ENCODE peak calls at places on chromosomes 5 and 9, in eight cellular contexts. One of them, this sample, is unnamed.

GRCh38 chr5:95959051-95959963 is 2.3 kb downstream of the ELL2 start:
- DNase-seq in amygdala: no peak
- DNase-seq in EL: peak
- DNase-seq in iPS-NIHi11: peak
- DNase-seq in occipital lobe: peak
- DNase-seq in AG09319: no peak
- DNase-seq in GM19239: no peak
- DNase-seq in left colon: no peak
- DNase-seq in this sample: no peak

GRCh38 chr9:134175808-134176598 is 11.6 kb upstream of the RNU6ATAC start:
- DNase-seq in amygdala: no peak
- DNase-seq in EL: no peak
- DNase-seq in iPS-NIHi11: no peak
- DNase-seq in occipital lobe: no peak
- DNase-seq in AG09319: no peak
- DNase-seq in GM19239: no peak
- DNase-seq in left colon: no peak
- DNase-seq in this sample: no peak

GRCh38 chr5:155530046-155530445 is 516.5 kb downstream of the KIF4B start:
- DNase-seq in amygdala: no peak
- DNase-seq in EL: no peak
- DNase-seq in iPS-NIHi11: no peak
- DNase-seq in occipital lobe: no peak
- DNase-seq in AG09319: no peak
- DNase-seq in GM19239: no peak
- DNase-seq in left colon: no peak
- DNase-seq in this sample: no peak

GRCh38 chr9:38061326-38061947 is 7.6 kb downstream of the SHB start:
- DNase-seq in amygdala: no peak
- DNase-seq in EL: no peak
- DNase-seq in iPS-NIHi11: no peak
- DNase-seq in occipital lobe: no peak
- DNase-seq in AG09319: no peak
- DNase-seq in GM19239: peak
- DNase-seq in left colon: no peak
- DNase-seq in this sample: no peak

GRCh38 chr5:74316064-74316586 is 324.4 kb downstream of the ENC1 start:
- DNase-seq in amygdala: no peak
- DNase-seq in EL: peak
- DNase-seq in iPS-NIHi11: peak
- DNase-seq in occipital lobe: no peak
- DNase-seq in AG09319: peak
- DNase-seq in GM19239: no peak
- DNase-seq in left colon: no peak
- DNase-seq in this sample: no peak

GRCh38 chr9:34430843-34431437 is 27.4 kb downstream of the FAM219A start:
- DNase-seq in amygdala: no peak
- DNase-seq in EL: peak
- DNase-seq in iPS-NIHi11: peak
- DNase-seq in occipital lobe: peak
- DNase-seq in AG09319: peak
- DNase-seq in GM19239: no peak
- DNase-seq in left colon: no peak
- DNase-seq in this sample: peak

GRCh38 chr9:83526901-83527300 is 11.3 kb downstream of the FRMD3 start:
- DNase-seq in amygdala: no peak
- DNase-seq in EL: no peak
- DNase-seq in iPS-NIHi11: peak
- DNase-seq in occipital lobe: no peak
- DNase-seq in AG09319: no peak
- DNase-seq in GM19239: no peak
- DNase-seq in left colon: no peak
- DNase-seq in this sample: no peak

GRCh38 chr9:95552814-95553546 is 36.2 kb upstream of the PTCH1 start:
- DNase-seq in amygdala: no peak
- DNase-seq in EL: no peak
- DNase-seq in iPS-NIHi11: peak
- DNase-seq in occipital lobe: no peak
- DNase-seq in AG09319: no peak
- DNase-seq in GM19239: no peak
- DNase-seq in left colon: no peak
- DNase-seq in this sample: no peak

GRCh38 chr9:113875917-113876805 is at the start of gene ZNF618:
- DNase-seq in amygdala: no peak
- DNase-seq in EL: peak
- DNase-seq in iPS-NIHi11: peak
- DNase-seq in occipital lobe: no peak
- DNase-seq in AG09319: no peak
- DNase-seq in GM19239: peak
- DNase-seq in left colon: no peak
- DNase-seq in this sample: no peak

GRCh38 chr9:3262831-3263544 is 262.8 kb downstream of the RFX3 start:
- DNase-seq in amygdala: no peak
- DNase-seq in EL: no peak
- DNase-seq in iPS-NIHi11: no peak
- DNase-seq in occipital lobe: no peak
- DNase-seq in AG09319: no peak
- DNase-seq in GM19239: no peak
- DNase-seq in left colon: no peak
- DNase-seq in this sample: no peak

GRCh38 chr5:94545870-94546625 is 72.4 kb downstream of the KIAA0825 start:
- DNase-seq in amygdala: no peak
- DNase-seq in EL: no peak
- DNase-seq in iPS-NIHi11: no peak
- DNase-seq in occipital lobe: no peak
- DNase-seq in AG09319: no peak
- DNase-seq in GM19239: no peak
- DNase-seq in left colon: no peak
- DNase-seq in this sample: no peak

GRCh38 chr5:14669975-14670374 is 5.5 kb downstream of the OTULIN start:
- DNase-seq in amygdala: no peak
- DNase-seq in EL: peak
- DNase-seq in iPS-NIHi11: no peak
- DNase-seq in occipital lobe: no peak
- DNase-seq in AG09319: no peak
- DNase-seq in GM19239: no peak
- DNase-seq in left colon: no peak
- DNase-seq in this sample: no peak

GRCh38 chr9:135069556-135070197 is 17.8 kb upstream of the OLFM1 start:
- DNase-seq in amygdala: no peak
- DNase-seq in EL: no peak
- DNase-seq in iPS-NIHi11: no peak
- DNase-seq in occipital lobe: no peak
- DNase-seq in AG09319: no peak
- DNase-seq in GM19239: no peak
- DNase-seq in left colon: peak
- DNase-seq in this sample: no peak

GRCh38 chr9:94866770-94867169 is 140.3 kb downstream of the AOPEP start:
- DNase-seq in amygdala: no peak
- DNase-seq in EL: no peak
- DNase-seq in iPS-NIHi11: no peak
- DNase-seq in occipital lobe: no peak
- DNase-seq in AG09319: no peak
- DNase-seq in GM19239: no peak
- DNase-seq in left colon: no peak
- DNase-seq in this sample: no peak

GRCh38 chr9:130680836-130681768 is 12.5 kb upstream of the EXOSC2 start:
- DNase-seq in amygdala: no peak
- DNase-seq in EL: peak
- DNase-seq in iPS-NIHi11: peak
- DNase-seq in occipital lobe: peak
- DNase-seq in AG09319: peak
- DNase-seq in GM19239: peak
- DNase-seq in left colon: peak
- DNase-seq in this sample: peak